ENCODE peak calls at places on chromosome 22, in six cellular contexts. One of them, this sample, is unnamed.

GRCh38 chr22:42649261-42650056 is at the start of gene CYB5R3:
- ATAC-seq in pancreas: peak
- ATAC-seq in CD8-positive, alpha-beta T cell: peak
- ATAC-seq in aorta: peak
- ATAC-seq in naive B cell: peak
- ATAC-seq in activated CD8-positive, alpha-beta T cell treated with anti-CD3 and anti-CD28 coated beads for 36 hours: peak
- ATAC-seq in this sample: peak

GRCh38 chr22:28994522-28994921 is 67.1 kb downstream of the C22orf31 start:
- ATAC-seq in pancreas: no peak
- ATAC-seq in CD8-positive, alpha-beta T cell: no peak
- ATAC-seq in aorta: no peak
- ATAC-seq in naive B cell: no peak
- ATAC-seq in activated CD8-positive, alpha-beta T cell treated with anti-CD3 and anti-CD28 coated beads for 36 hours: no peak
- ATAC-seq in this sample: no peak

GRCh38 chr22:37213218-37213855 is 1.1 kb upstream of the SSTR3 start:
- ATAC-seq in pancreas: no peak
- ATAC-seq in CD8-positive, alpha-beta T cell: no peak
- ATAC-seq in aorta: no peak
- ATAC-seq in naive B cell: no peak
- ATAC-seq in activated CD8-positive, alpha-beta T cell treated with anti-CD3 and anti-CD28 coated beads for 36 hours: no peak
- ATAC-seq in this sample: no peak

GRCh38 chr22:49954354-49954753 is 6.2 kb upstream of the PIM3 start:
- ATAC-seq in pancreas: peak
- ATAC-seq in CD8-positive, alpha-beta T cell: no peak
- ATAC-seq in aorta: no peak
- ATAC-seq in naive B cell: no peak
- ATAC-seq in activated CD8-positive, alpha-beta T cell treated with anti-CD3 and anti-CD28 coated beads for 36 hours: no peak
- ATAC-seq in this sample: no peak

GRCh38 chr22:19930537-19931486 is 10.8 kb upstream of the COMT start:
- ATAC-seq in pancreas: no peak
- ATAC-seq in CD8-positive, alpha-beta T cell: no peak
- ATAC-seq in aorta: no peak
- ATAC-seq in naive B cell: no peak
- ATAC-seq in activated CD8-positive, alpha-beta T cell treated with anti-CD3 and anti-CD28 coated beads for 36 hours: peak
- ATAC-seq in this sample: peak

GRCh38 chr22:39808087-39808486 is 85.5 kb downstream of the ENTHD1 start:
- ATAC-seq in pancreas: no peak
- ATAC-seq in CD8-positive, alpha-beta T cell: no peak
- ATAC-seq in aorta: peak
- ATAC-seq in naive B cell: no peak
- ATAC-seq in activated CD8-positive, alpha-beta T cell treated with anti-CD3 and anti-CD28 coated beads for 36 hours: no peak
- ATAC-seq in this sample: no peak

GRCh38 chr22:27220349-27220748 is 563.0 kb downstream of the MIAT start:
- ATAC-seq in pancreas: peak
- ATAC-seq in CD8-positive, alpha-beta T cell: no peak
- ATAC-seq in aorta: peak
- ATAC-seq in naive B cell: no peak
- ATAC-seq in activated CD8-positive, alpha-beta T cell treated with anti-CD3 and anti-CD28 coated beads for 36 hours: no peak
- ATAC-seq in this sample: no peak

GRCh38 chr22:39138357-39138997 is 14.0 kb downstream of the CBX7 start:
- ATAC-seq in pancreas: no peak
- ATAC-seq in CD8-positive, alpha-beta T cell: no peak
- ATAC-seq in aorta: no peak
- ATAC-seq in naive B cell: no peak
- ATAC-seq in activated CD8-positive, alpha-beta T cell treated with anti-CD3 and anti-CD28 coated beads for 36 hours: peak
- ATAC-seq in this sample: no peak

GRCh38 chr22:42820075-42820763 is 36.9 kb downstream of the ARFGAP3 start:
- ATAC-seq in pancreas: peak
- ATAC-seq in CD8-positive, alpha-beta T cell: no peak
- ATAC-seq in aorta: no peak
- ATAC-seq in naive B cell: no peak
- ATAC-seq in activated CD8-positive, alpha-beta T cell treated with anti-CD3 and anti-CD28 coated beads for 36 hours: no peak
- ATAC-seq in this sample: no peak

GRCh38 chr22:33996824-33997223 is 76.5 kb upstream of the LARGE1 start:
- ATAC-seq in pancreas: no peak
- ATAC-seq in CD8-positive, alpha-beta T cell: no peak
- ATAC-seq in aorta: no peak
- ATAC-seq in naive B cell: no peak
- ATAC-seq in activated CD8-positive, alpha-beta T cell treated with anti-CD3 and anti-CD28 coated beads for 36 hours: no peak
- ATAC-seq in this sample: no peak

GRCh38 chr22:44260216-44261035 is 52.3 kb downstream of the SHISAL1 start:
- ATAC-seq in pancreas: no peak
- ATAC-seq in CD8-positive, alpha-beta T cell: no peak
- ATAC-seq in aorta: no peak
- ATAC-seq in naive B cell: no peak
- ATAC-seq in activated CD8-positive, alpha-beta T cell treated with anti-CD3 and anti-CD28 coated beads for 36 hours: no peak
- ATAC-seq in this sample: no peak

GRCh38 chr22:32542332-32543019 is 67.9 kb downstream of the FBXO7 start:
- ATAC-seq in pancreas: no peak
- ATAC-seq in CD8-positive, alpha-beta T cell: no peak
- ATAC-seq in aorta: peak
- ATAC-seq in naive B cell: no peak
- ATAC-seq in activated CD8-positive, alpha-beta T cell treated with anti-CD3 and anti-CD28 coated beads for 36 hours: no peak
- ATAC-seq in this sample: no peak

GRCh38 chr22:37334859-37335818 is 52.8 kb downstream of the CYTH4 start:
- ATAC-seq in pancreas: no peak
- ATAC-seq in CD8-positive, alpha-beta T cell: no peak
- ATAC-seq in aorta: no peak
- ATAC-seq in naive B cell: peak
- ATAC-seq in activated CD8-positive, alpha-beta T cell treated with anti-CD3 and anti-CD28 coated beads for 36 hours: no peak
- ATAC-seq in this sample: no peak

GRCh38 chr22:37022483-37023337 is 3.2 kb downstream of the MPST start:
- ATAC-seq in pancreas: no peak
- ATAC-seq in CD8-positive, alpha-beta T cell: no peak
- ATAC-seq in aorta: no peak
- ATAC-seq in naive B cell: no peak
- ATAC-seq in activated CD8-positive, alpha-beta T cell treated with anti-CD3 and anti-CD28 coated beads for 36 hours: no peak
- ATAC-seq in this sample: no peak

GRCh38 chr22:24944224-24944937 is 2.1 kb downstream of the LHFPL7 start:
- ATAC-seq in pancreas: peak
- ATAC-seq in CD8-positive, alpha-beta T cell: no peak
- ATAC-seq in aorta: no peak
- ATAC-seq in naive B cell: no peak
- ATAC-seq in activated CD8-positive, alpha-beta T cell treated with anti-CD3 and anti-CD28 coated beads for 36 hours: no peak
- ATAC-seq in this sample: no peak

GRCh38 chr22:22215659-22216449 is 28.7 kb upstream of the VPREB1 start:
- ATAC-seq in pancreas: no peak
- ATAC-seq in CD8-positive, alpha-beta T cell: no peak
- ATAC-seq in aorta: no peak
- ATAC-seq in naive B cell: peak
- ATAC-seq in activated CD8-positive, alpha-beta T cell treated with anti-CD3 and anti-CD28 coated beads for 36 hours: no peak
- ATAC-seq in this sample: peak

GRCh38 chr22:45083659-45084305 is 74.0 kb upstream of the PHF21B start:
- ATAC-seq in pancreas: no peak
- ATAC-seq in CD8-positive, alpha-beta T cell: no peak
- ATAC-seq in aorta: no peak
- ATAC-seq in naive B cell: no peak
- ATAC-seq in activated CD8-positive, alpha-beta T cell treated with anti-CD3 and anti-CD28 coated beads for 36 hours: peak
- ATAC-seq in this sample: peak

GRCh38 chr22:24432059-24432853 is 4.9 kb downstream of the ADORA2A start:
- ATAC-seq in pancreas: peak
- ATAC-seq in CD8-positive, alpha-beta T cell: no peak
- ATAC-seq in aorta: no peak
- ATAC-seq in naive B cell: no peak
- ATAC-seq in activated CD8-positive, alpha-beta T cell treated with anti-CD3 and anti-CD28 coated beads for 36 hours: no peak
- ATAC-seq in this sample: no peak

GRCh38 chr22:49377306-49377705 is 450.4 kb downstream of the BRD1 start:
- ATAC-seq in pancreas: no peak
- ATAC-seq in CD8-positive, alpha-beta T cell: no peak
- ATAC-seq in aorta: no peak
- ATAC-seq in naive B cell: no peak
- ATAC-seq in activated CD8-positive, alpha-beta T cell treated with anti-CD3 and anti-CD28 coated beads for 36 hours: no peak
- ATAC-seq in this sample: no peak

GRCh38 chr22:25148149-25148691 is 51.4 kb upstream of the CRYBB3 start:
- ATAC-seq in pancreas: peak
- ATAC-seq in CD8-positive, alpha-beta T cell: no peak
- ATAC-seq in aorta: peak
- ATAC-seq in naive B cell: no peak
- ATAC-seq in activated CD8-positive, alpha-beta T cell treated with anti-CD3 and anti-CD28 coated beads for 36 hours: no peak
- ATAC-seq in this sample: no peak

GRCh38 chr22:32720924-32721323 is 80.6 kb upstream of the TIMP3 start:
- ATAC-seq in pancreas: no peak
- ATAC-seq in CD8-positive, alpha-beta T cell: no peak
- ATAC-seq in aorta: no peak
- ATAC-seq in naive B cell: no peak
- ATAC-seq in activated CD8-positive, alpha-beta T cell treated with anti-CD3 and anti-CD28 coated beads for 36 hours: no peak
- ATAC-seq in this sample: no peak

GRCh38 chr22:32543020-32543357 is 68.4 kb downstream of the FBXO7 start:
- ATAC-seq in pancreas: no peak
- ATAC-seq in CD8-positive, alpha-beta T cell: no peak
- ATAC-seq in aorta: no peak
- ATAC-seq in naive B cell: no peak
- ATAC-seq in activated CD8-positive, alpha-beta T cell treated with anti-CD3 and anti-CD28 coated beads for 36 hours: no peak
- ATAC-seq in this sample: no peak

GRCh38 chr22:30615543-30615954 is 8.6 kb downstream of the TCN2 start:
- ATAC-seq in pancreas: peak
- ATAC-seq in CD8-positive, alpha-beta T cell: no peak
- ATAC-seq in aorta: no peak
- ATAC-seq in naive B cell: no peak
- ATAC-seq in activated CD8-positive, alpha-beta T cell treated with anti-CD3 and anti-CD28 coated beads for 36 hours: no peak
- ATAC-seq in this sample: no peak

GRCh38 chr22:37119872-37120271 is 10.4 kb upstream of the TMPRSS6 start:
- ATAC-seq in pancreas: no peak
- ATAC-seq in CD8-positive, alpha-beta T cell: no peak
- ATAC-seq in aorta: no peak
- ATAC-seq in naive B cell: no peak
- ATAC-seq in activated CD8-positive, alpha-beta T cell treated with anti-CD3 and anti-CD28 coated beads for 36 hours: no peak
- ATAC-seq in this sample: peak

GRCh38 chr22:46297151-46297819 is 615 bp downstream of the GTSE1 start:
- ATAC-seq in pancreas: peak
- ATAC-seq in CD8-positive, alpha-beta T cell: no peak
- ATAC-seq in aorta: peak
- ATAC-seq in naive B cell: no peak
- ATAC-seq in activated CD8-positive, alpha-beta T cell treated with anti-CD3 and anti-CD28 coated beads for 36 hours: peak
- ATAC-seq in this sample: peak

GRCh38 chr22:41873391-41873790 is 40.5 kb downstream of the SREBF2 start:
- ATAC-seq in pancreas: no peak
- ATAC-seq in CD8-positive, alpha-beta T cell: peak
- ATAC-seq in aorta: no peak
- ATAC-seq in naive B cell: no peak
- ATAC-seq in activated CD8-positive, alpha-beta T cell treated with anti-CD3 and anti-CD28 coated beads for 36 hours: peak
- ATAC-seq in this sample: peak

This sample was measured in activated T-helper 17 cell treated with anti-CD3 and anti-CD28 coated beads, Interleukin-2, amount 50 U/mL, for 72 hours.